ENCODE peak calls at places on chromosomes 11 and 22, in six cellular contexts. B is thoracic aorta; E is lower lobe of right lung; D is lower leg skin; T is CD8-positive, alpha-beta T cell; G is ovary. A is an unnamed sample.

GRCh38 chr11:61626580-61627380 is 45.9 kb upstream of the SYT7 start:
- DNase-seq in E (peak; percentile 81), T (no peak), D (peak; percentile 53), G (no peak), B (no peak), A (peak; percentile 96)

GRCh38 chr11:108790501-108791299 is 125.8 kb downstream of the DDX10 start:
- DNase-seq in G (no peak), D (no peak), B (no peak), E (no peak), T (no peak), A (no peak)

GRCh38 chr11:57348636-57349323 is 10.6 kb downstream of the P2RX3 start:
- DNase-seq in B (no peak), G (no peak), T (no peak), E (no peak), D (no peak), A (no peak)

GRCh38 chr11:72411623-72412532 is 22.5 kb downstream of the CLPB start:
- DNase-seq in B (no peak), E (no peak), T (no peak), D (peak; percentile 47), G (no peak), A (no peak)

GRCh38 chr11:112173152-112173551 is 2.2 kb upstream of the BCO2 start:
- DNase-seq in T (no peak), D (no peak), B (no peak), G (no peak), E (peak; percentile 59), A (no peak)

GRCh38 chr11:134374891-134375550 is 37.0 kb downstream of the B3GAT1 start:
- DNase-seq in G (no peak), E (peak; percentile 27), B (no peak), D (no peak), T (no peak), A (no peak)

GRCh38 chr22:26169312-26170111 is at the start of gene SEZ6L:
- DNase-seq in D (no peak), E (peak; percentile 43), B (no peak), T (no peak), G (no peak), A (no peak)

GRCh38 chr11:45086526-45086925 is 59.9 kb upstream of the PRDM11 start:
- DNase-seq in E (no peak), T (no peak), D (no peak), B (no peak), G (no peak), A (no peak)

GRCh38 chr11:103384652-103385051 is 275.4 kb downstream of the DYNC2H1 start:
- DNase-seq in E (no peak), T (no peak), D (no peak), B (no peak), G (no peak), A (no peak)

GRCh38 chr11:79617561-79617960 is 176.7 kb upstream of the TENM4 start:
- DNase-seq in T (no peak), D (no peak), G (no peak), E (no peak), B (no peak), A (peak; percentile 29)

DNA sequence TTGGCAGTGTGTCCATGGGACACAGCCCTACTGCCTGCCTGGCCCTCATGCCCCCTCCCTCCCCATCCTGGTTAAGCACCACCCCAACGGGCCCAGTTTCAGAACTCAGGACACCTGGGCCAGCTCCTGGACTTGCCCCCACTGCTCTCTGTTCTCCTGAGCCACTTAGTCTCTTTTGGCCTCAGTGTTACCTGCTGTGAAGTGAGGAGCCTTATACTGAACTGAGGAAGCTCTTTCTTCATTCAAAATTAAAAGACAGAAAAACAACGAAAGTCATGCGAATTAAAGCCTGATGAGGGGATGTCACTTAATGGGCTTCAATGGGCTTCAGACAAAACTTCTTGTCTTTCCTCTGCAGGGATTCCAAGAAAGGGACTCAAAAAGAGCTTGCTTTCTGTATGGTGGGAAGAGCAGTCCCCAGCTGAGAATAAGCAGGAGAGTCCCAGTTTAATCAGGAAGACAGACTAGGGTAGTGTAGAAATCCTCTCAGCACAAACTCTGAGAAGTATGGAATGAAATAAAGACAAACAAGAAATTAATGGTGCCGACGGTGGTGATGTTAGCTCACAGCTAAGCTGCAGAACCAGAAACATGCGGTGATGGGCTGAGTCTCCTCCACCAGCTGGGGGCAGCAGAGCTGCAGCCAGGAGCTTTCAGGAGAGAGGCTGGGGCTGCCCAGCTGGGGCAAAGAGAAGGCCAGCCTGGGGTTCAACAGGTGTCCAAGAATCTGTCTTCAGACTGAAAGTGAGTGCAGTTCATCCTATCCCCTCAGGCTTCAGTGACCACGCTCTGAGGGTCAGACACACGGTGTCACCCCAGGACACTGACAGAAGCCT is 101.0 kb downstream of the GGTLC2 start:
- DNase-seq in T (peak; percentile 54), G (no peak), E (no peak), B (no peak), D (no peak), A (peak; percentile 33)
- TF ChIP-seq CTCF in T (peak; percentile 55), G (no peak), E (peak; percentile 56), B (no peak), D (no peak), A (peak; percentile 72)

GRCh38 chr22:20980523-20980922 is 1.6 kb upstream of the LZTR1 start:
- DNase-seq in E (no peak), D (no peak), T (no peak), B (no peak), G (no peak), A (no peak)

GRCh38 chr22:20979243-20979809 is 2.8 kb upstream of the LZTR1 start:
- DNase-seq in B (no peak), T (peak; percentile 50), G (peak; percentile 57), E (peak; percentile 92), D (peak; percentile 69), A (peak; percentile 90)

GRCh38 chr22:20978419-20978818 is 3.7 kb upstream of the LZTR1 start:
- DNase-seq in E (no peak), D (no peak), T (no peak), B (no peak), G (no peak), A (no peak)

GRCh38 chr22:20980938-20981722 is 967 bp upstream of the LZTR1 start:
- DNase-seq in B (no peak), G (no peak), T (no peak), D (no peak), E (no peak), A (no peak)

DNA sequence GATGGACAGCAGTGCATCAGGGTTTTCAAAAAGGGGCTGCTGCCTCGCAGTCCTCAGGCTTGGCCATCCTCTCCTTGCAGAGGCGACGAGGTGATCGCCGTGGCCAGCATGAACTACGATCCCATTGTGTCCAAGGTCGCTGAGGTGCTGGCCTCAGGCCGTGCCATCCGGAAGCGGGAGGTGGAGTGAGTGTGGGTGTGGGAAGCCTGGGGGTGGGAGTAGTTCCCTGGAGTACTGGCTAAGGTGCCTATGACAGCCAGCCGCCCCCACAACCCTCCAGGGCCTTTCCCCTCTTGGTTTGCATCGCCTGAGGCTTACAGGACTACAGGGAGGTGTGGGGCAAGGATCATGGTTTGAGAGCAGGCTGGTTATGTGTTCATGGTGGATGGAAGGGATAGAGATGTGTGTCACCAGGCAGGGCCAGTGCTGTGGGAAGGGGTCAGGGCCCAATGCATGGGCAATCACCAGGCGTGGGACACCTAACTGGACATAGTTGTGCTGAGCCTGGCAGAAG is 2.1 kb upstream of the LZTR1 start:
- DNase-seq in E (no peak), D (no peak), B (no peak), G (no peak), T (no peak), A (no peak)
- H3K4me3 ChIP-seq in E (peak overlapping the region; percentile 43), D (no peak overlapping the region), B (peak overlapping the region; percentile 57), G (peak overlapping the region; percentile 4), T (no peak overlapping the region), A (peak overlapping the region; percentile 31)

DNA sequence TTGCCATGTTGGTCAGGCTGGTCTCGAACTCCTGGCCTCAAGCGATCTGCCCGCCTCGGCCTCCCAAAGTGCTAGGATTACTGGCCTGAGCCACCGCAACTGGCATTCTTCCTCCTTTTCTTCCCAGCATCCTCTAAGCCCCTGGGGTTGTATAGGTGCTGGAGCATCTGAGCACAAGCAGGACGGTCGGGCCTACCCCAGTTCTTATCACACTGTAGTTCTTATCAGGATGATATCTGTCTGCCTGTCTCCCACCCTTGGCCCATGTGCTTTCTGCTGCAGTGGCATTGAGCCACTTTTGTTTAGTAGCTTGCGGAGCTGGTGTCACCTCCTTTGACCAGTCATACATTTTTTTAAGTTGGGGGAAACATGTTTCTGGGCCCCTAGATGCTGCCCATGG is 1.9 kb downstream of the RHOD start:
- DNase-seq in T (no peak), G (no peak), E (no peak), B (no peak), D (no peak), A (no peak)
- TF ChIP-seq CTCF in T (no peak), G (no peak), E (no peak), B (no peak), D (no peak), A (no peak)

GRCh38 chr11:123429336-123429735 is 733 bp upstream of the GRAMD1B start:
- DNase-seq in D (no peak), G (no peak), E (no peak), B (no peak), T (no peak), A (peak; percentile 54)
- H3K4me3 ChIP-seq in D (no peak overlapping the region), G (no peak overlapping the region), E (no peak overlapping the region), B (no peak overlapping the region), T (peak overlapping the region; percentile 70), A (no peak overlapping the region)

DNA sequence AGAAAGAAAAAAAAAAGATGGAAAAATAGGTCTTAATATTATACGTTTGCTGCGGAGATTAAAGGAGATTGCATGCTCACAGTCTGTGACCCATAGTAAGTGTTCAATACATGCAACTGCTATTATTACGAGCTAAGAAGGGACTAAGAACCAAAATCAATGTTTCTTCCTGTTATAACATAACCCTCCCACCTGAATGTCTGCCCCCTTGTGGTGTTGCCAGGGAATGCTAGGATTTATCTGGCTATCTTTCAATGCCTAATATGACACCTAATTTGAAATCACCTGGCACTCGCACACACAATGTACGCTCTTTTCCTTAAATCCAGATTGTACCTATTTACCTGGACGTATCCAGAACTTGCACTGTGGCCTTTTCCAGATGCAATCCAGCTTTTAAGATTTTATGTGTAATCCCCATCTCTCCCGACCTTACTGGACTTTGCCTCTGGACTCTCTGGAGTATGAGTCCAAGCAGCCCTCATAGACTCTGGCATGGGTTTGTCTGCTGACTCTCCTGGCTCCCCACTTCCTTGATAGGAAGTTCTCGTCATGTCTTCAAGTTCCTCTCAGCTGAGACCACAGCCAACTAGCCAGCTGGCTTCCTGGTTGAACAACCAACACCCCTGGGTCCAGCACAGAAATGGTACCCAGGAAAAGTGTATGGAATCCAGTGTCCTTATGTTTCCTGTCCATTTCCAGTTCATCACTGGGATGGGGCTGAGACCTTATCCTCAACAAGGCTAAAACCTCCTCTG is 151.5 kb downstream of the CCDC34 start:
- DNase-seq in B (no peak), D (no peak), E (no peak), G (no peak), T (no peak), A (no peak)
- TF ChIP-seq CTCF in B (peak; percentile 11), D (no peak), E (peak; percentile 30), G (no peak), T (no peak), A (peak; percentile 41)

DNA sequence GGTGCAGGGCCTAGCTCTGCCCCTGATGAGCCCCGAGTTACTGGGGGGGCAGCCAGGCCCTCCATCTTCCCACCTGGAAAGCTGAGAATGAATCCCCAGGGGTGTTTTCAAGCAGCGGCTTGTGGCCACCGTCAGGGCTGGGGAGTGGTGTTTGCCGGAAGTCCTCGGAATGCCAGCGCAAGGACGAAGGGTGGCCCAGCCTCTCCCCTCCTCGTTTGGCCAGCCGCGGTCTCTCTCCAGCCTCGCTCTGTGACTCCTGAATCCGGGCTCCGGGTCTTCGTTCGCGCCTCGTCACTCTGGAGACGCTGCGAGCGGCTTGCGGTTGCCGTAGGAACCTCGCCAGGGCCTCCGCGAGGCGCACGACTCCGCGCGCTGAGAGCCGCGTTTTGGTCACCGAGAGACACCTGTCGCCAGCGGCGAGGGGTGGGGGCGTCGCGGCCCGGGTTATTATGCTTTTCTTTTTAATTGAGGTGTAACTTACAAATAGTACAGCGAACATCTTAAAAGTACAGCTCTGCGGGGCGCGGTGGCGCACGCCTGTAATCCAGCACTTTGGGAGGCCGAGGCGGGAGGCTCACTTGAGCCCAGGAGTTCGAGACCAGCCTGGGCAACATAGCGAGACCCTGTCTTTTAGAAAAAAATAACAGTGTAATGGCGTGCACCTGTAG is 6.3 kb upstream of the KDELR3 start:
- DNase-seq in G (peak; percentile 72), D (peak; percentile 50), T (peak; percentile 44), B (peak; percentile 51), E (peak; percentile 87), A (peak; percentile 88)
- H3K4me3 ChIP-seq in G (no peak overlapping the region), D (no peak overlapping the region), T (no peak overlapping the region), B (peak overlapping the region; percentile 53), E (peak overlapping the region; percentile 28), A (no peak overlapping the region)

A was measured in epithelial cell of esophagus.